ENCODE peak calls at places on chromosomes 3 and 15, in four cellular contexts. F is PC-9, Q is ovary, U is adrenal gland. Z is an unnamed sample.
A peak's percentile ranks its signal among the peaks of the same experiment; 100 is the strongest.

GRCh38 chr15:40337597-40337996 is 3.1 kb downstream of the CCDC9B start:
- DNase-seq in Q (peak; percentile 67), U (no peak), F (no peak), Z (no peak)

GRCh38 chr3:146498002-146498736 is 28.8 kb upstream of the PLSCR2 start:
- DNase-seq in Q (no peak), F (no peak), U (no peak), Z (no peak)

GRCh38 chr3:27185231-27185989 is 183.8 kb downstream of the NEK10 start:
- DNase-seq in F (no peak), Q (no peak), U (no peak), Z (no peak)

GRCh38 chr3:173799073-173799830 is 401.7 kb downstream of the NLGN1 start:
- DNase-seq in U (no peak), Q (no peak), F (no peak), Z (no peak)

GRCh38 chr3:127050733-127051132 is 67.8 kb downstream of the PLXNA1 start:
- DNase-seq in F (no peak), Q (no peak), U (no peak), Z (no peak)

GRCh38 chr15:62301993-62302665 is 137.0 kb upstream of the C2CD4B start:
- DNase-seq in F (no peak), U (no peak), Q (no peak), Z (no peak)

GRCh38 chr3:72567474-72567873 is 280.8 kb downstream of the SHQ1 start:
- DNase-seq in F (no peak), U (no peak), Q (no peak), Z (no peak)

GRCh38 chr3:87949189-87949878 is 109.5 kb downstream of the CGGBP1 start:
- DNase-seq in Q (no peak), U (no peak), F (no peak), Z (no peak)

GRCh38 chr3:102226463-102226862 is 208.4 kb upstream of the ZPLD1 start:
- DNase-seq in Q (no peak), F (no peak), U (no peak), Z (no peak)

GRCh38 chr15:90603893-90604292 is 74.2 kb downstream of the CRTC3 start:
- DNase-seq in F (no peak), U (no peak), Q (no peak), Z (no peak)

GRCh38 chr15:75943713-75944215 is 40.1 kb downstream of the FBXO22 start:
- DNase-seq in Q (no peak), U (no peak), F (no peak), Z (no peak)

GRCh38 chr15:52163321-52164190 is 27.6 kb downstream of the GNB5 start:
- DNase-seq in U (no peak), F (no peak), Q (no peak), Z (no peak)

GRCh38 chr3:146912233-146913015 is 307.3 kb upstream of the PLSCR5 start:
- DNase-seq in U (no peak), Q (no peak), F (no peak), Z (no peak)

GRCh38 chr3:197541756-197542539 is 13.8 kb downstream of the BDH1 start:
- DNase-seq in Q (no peak), F (no peak), U (peak; percentile 51), Z (no peak)

GRCh38 chr3:27686642-27687041 is 35.5 kb downstream of the EOMES start:
- DNase-seq in U (no peak), Q (no peak), F (no peak), Z (no peak)

GRCh38 chr3:88057650-88058321 is 1.0 kb downstream of the CGGBP1 start:
- DNase-seq in F (no peak), U (no peak), Q (no peak), Z (no peak)

GRCh38 chr3:36451816-36452215 is 71.5 kb downstream of the STAC start:
- DNase-seq in U (no peak), F (no peak), Q (no peak), Z (peak; percentile 6)

GRCh38 chr3:68007621-68008226 is 353.3 kb upstream of the SUCLG2 start:
- DNase-seq in U (no peak), Q (no peak), F (no peak), Z (no peak)

GRCh38 chr3:81451611-81452010 is 309.8 kb downstream of the GBE1 start:
- DNase-seq in Q (no peak), U (no peak), F (peak; percentile 40), Z (no peak)

GRCh38 chr3:16520636-16521579 is 7.4 kb upstream of the RFTN1 start:
- DNase-seq in Q (no peak), U (no peak), F (no peak), Z (no peak)

GRCh38 chr3:129317014-129317771 is 38.5 kb downstream of the HMCES start:
- DNase-seq in F (no peak), Q (peak; percentile 58), U (peak; percentile 18), Z (no peak)

GRCh38 chr15:101827257-101827656 is 15.3 kb downstream of the OR4F15 start:
- DNase-seq in U (no peak), Q (no peak), F (no peak), Z (no peak)

GRCh38 chr3:65951836-65952505 is 86.7 kb downstream of the MAGI1 start:
- DNase-seq in U (no peak), F (peak; percentile 93), Q (no peak), Z (no peak)

GRCh38 chr3:127718916-127719290 is 46.2 kb downstream of the ABTB1 start:
- DNase-seq in Q (peak; percentile 4), F (no peak), U (no peak), Z (no peak)

GRCh38 chr3:108343479-108343870 is 47.1 kb downstream of the HHLA2 start:
- DNase-seq in F (no peak), U (no peak), Q (no peak), Z (no peak)

GRCh38 chr3:113018461-113019181 is 27.8 kb downstream of the GTPBP8 start:
- DNase-seq in Q (no peak), U (no peak), F (no peak), Z (no peak)

GRCh38 chr15:100772478-100773378 is 106.9 kb upstream of the ALDH1A3 start:
- DNase-seq in F (no peak), Q (no peak), U (no peak), Z (no peak)

GRCh38 chr3:98657429-98657828 is 64.0 kb upstream of the CPOX start:
- DNase-seq in F (no peak), U (no peak), Q (no peak), Z (no peak)

GRCh38 chr3:17730318-17730967 is 12.0 kb downstream of the TBC1D5 start:
- DNase-seq in F (no peak), U (peak; percentile 26), Q (no peak), Z (no peak)

GRCh38 chr3:117408811-117409210 is 699.2 kb downstream of the TUSC7 start:
- DNase-seq in U (no peak), Q (no peak), F (no peak), Z (no peak)

GRCh38 chr3:117409256-117409655 is 699.7 kb downstream of the TUSC7 start:
- DNase-seq in U (no peak), Q (no peak), F (no peak), Z (no peak)

GRCh38 chr3:117409701-117410459 is 700.3 kb downstream of the TUSC7 start:
- DNase-seq in F (no peak), U (no peak), Q (no peak), Z (no peak)

GRCh38 chr3:117404756-117405155 is 695.2 kb downstream of the TUSC7 start:
- DNase-seq in U (no peak), Q (no peak), F (no peak), Z (no peak)

DNA sequence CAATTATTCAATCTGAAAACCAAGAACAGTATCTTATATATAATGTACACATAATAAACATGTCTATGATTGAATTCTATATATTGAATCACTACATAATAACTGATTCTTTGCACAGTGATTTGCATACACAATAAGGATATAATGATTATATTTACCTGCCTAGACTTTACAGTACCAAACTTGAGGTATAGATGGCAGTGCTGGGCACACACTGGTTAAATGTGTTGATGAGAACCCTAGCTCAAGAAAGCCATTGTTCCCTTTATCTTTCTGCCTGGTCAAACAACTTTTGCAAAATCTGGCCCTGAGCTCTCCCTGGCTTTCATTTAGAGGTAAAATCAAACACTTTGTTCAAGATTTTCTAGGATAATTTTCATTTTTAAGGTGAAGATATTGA is 697.7 kb downstream of the TUSC7 start:
- DNase-seq in U (no peak), Q (no peak), F (no peak), Z (no peak)
- TF ChIP-seq CTCF in U (peak; percentile 13), Q (no peak), F (peak; percentile 60), Z (no peak)

GRCh38 chr3:183252108-183252782 is 808 bp upstream of the B3GNT5 start:
- DNase-seq in U (no peak), Q (no peak), F (no peak), Z (no peak)

GRCh38 chr3:183252973-183253363 is at the start of gene B3GNT5:
- DNase-seq in Q (peak; percentile 48), F (peak; percentile 82), U (no peak), Z (peak; percentile 91)

GRCh38 chr3:183254816-183255730 is 2.0 kb downstream of the B3GNT5 start:
- DNase-seq in F (peak; percentile 80), Q (no peak), U (no peak), Z (no peak)

GRCh38 chr3:183253364-183253960 is 409 bp downstream of the B3GNT5 start:
- DNase-seq in Q (peak; percentile 87), F (no peak), U (peak; percentile 61), Z (peak; percentile 75)

DNA sequence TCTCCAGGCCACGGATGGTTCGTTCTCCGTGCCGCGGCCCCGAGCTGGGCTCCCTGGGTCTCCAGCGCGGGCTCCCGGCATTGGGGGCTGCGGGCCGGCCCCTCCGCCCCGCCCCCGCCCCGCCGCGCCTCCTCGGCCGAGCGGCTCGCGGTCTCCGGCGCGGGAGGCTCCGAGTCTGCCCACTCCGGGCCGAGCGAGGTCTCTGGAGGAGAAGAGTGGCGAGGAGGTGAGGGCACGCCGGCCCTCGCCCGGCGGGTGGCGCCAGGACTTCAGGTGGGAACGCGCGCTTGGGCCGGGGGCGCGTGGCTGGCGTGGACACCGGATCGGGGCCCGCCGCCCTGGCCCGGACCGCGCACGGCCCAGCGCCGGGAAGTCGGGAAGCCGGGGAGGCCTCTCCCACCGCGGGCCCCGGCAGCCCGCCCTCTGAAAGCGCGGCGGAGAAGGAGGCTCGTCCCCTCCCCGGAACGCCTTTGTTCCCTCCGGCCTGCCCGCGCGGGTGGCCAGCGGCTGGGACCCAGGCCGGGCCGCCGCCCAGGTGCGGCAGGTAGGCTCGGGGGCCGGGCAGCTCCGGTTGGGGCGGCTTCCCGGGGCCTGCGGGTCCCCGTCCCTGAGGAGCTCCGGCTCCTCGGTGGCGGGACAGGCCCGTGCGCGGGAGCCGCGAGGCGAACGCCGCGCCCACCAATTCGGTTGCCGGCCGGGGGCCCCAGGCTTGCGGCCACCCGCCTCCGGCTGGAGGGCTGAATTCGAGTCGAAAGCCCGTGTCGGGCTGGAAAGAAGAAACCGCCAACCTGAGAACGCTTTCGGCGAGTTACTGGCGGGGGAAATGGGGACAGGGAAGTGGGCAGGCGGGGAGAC is 1.1 kb downstream of the B3GNT5 start:
- DNase-seq in U (peak; percentile 16), F (no peak), Q (peak; percentile 57), Z (peak; percentile 56)
- TF ChIP-seq CTCF in U (no peak), F (no peak), Q (no peak), Z (peak; percentile 47)

GRCh38 chr3:171834461-171834801 is 8.7 kb upstream of the TMEM212 start:
- DNase-seq in F (no peak), Q (no peak), U (no peak), Z (no peak)
- TF ChIP-seq CTCF in F (no peak), Q (no peak), U (no peak), Z (no peak)

GRCh38 chr3:195259146-195259563 is 11.8 kb downstream of the XXYLT1 start:
- DNase-seq in F (no peak), Q (no peak), U (no peak), Z (no peak)

GRCh38 chr3:195257454-195258448 is 13.2 kb downstream of the XXYLT1 start:
- DNase-seq in Q (no peak), F (no peak), U (no peak), Z (no peak)

GRCh38 chr3:195258449-195259145 is 12.4 kb downstream of the XXYLT1 start:
- DNase-seq in F (no peak), U (no peak), Q (no peak), Z (peak; percentile 61)

GRCh38 chr3:195260286-195260905 is 10.6 kb downstream of the XXYLT1 start:
- DNase-seq in U (peak; percentile 47), Q (peak; percentile 55), F (peak; percentile 34), Z (no peak)

GRCh38 chr3:195259564-195260285 is 11.2 kb downstream of the XXYLT1 start:
- DNase-seq in U (peak; percentile 87), Q (peak; percentile 92), F (peak; percentile 86), Z (peak; percentile 85)
- TF ChIP-seq CTCF in U (peak; percentile 100), Q (peak; percentile 98), F (no peak), Z (peak; percentile 100)